ENCODE peak calls at places on chromosomes 12 and 14, in six cellular contexts. I is lower leg skin; L is astrocyte of the spinal cord; B is NCI-H69; R is activated CD8-positive, alpha-beta memory T cell treated with anti-CD3 and anti-CD28 coated beads, Interleukin-2, amount 10 ng/mL, durations not matched to agents 7 days and 5 days; E is activated T-cell treated with anti-CD3 and anti-CD28 coated beads, Interleukin-2, amount 50 U/mL, for 4 hours. P is an unnamed sample.
A peak's percentile ranks its signal among the peaks of the same experiment; 100 is the strongest.

GRCh38 chr14:30322819-30323218 is 236.1 kb upstream of the G2E3 start:
- DNase-seq in I (no peak), L (no peak), B (no peak), R (no peak), E (no peak), P (no peak)

GRCh38 chr14:54116972-54117371 is 160.3 kb upstream of the BMP4 start:
- DNase-seq in I (no peak), L (peak; percentile 38), B (no peak), R (no peak), E (no peak), P (no peak)

GRCh38 chr14:83208346-83208745 is 1674.7 kb upstream of the SEL1L start:
- DNase-seq in I (no peak), L (no peak), B (no peak), R (no peak), E (no peak), P (no peak)

GRCh38 chr14:105340821-105341408 is 26.4 kb downstream of the PACS2 start:
- DNase-seq in I (no peak), L (peak; percentile 35), B (no peak), R (no peak), E (no peak), P (no peak)

GRCh38 chr12:78316656-78317055 is 486.0 kb downstream of the NAV3 start:
- DNase-seq in I (no peak), L (no peak), B (no peak), R (no peak), E (no peak), P (no peak)

GRCh38 chr14:101630056-101630960 is 69.0 kb downstream of the DIO3 start:
- DNase-seq in I (no peak), L (no peak), B (no peak), R (no peak), E (no peak), P (no peak)

GRCh38 chr12:56224954-56225353 is 812 bp downstream of the NABP2 start:
- DNase-seq in I (no peak), L (no peak), B (no peak), R (no peak), E (no peak), P (no peak)

GRCh38 chr14:38098074-38098846 is 109.4 kb upstream of the SSTR1 start:
- DNase-seq in I (no peak), L (peak; percentile 69), B (no peak), R (no peak), E (no peak), P (no peak)

GRCh38 chr14:24052656-24053547 is 1.1 kb downstream of the CARMIL3 start:
- DNase-seq in I (no peak), L (no peak), B (no peak), R (peak; percentile 59), E (peak; percentile 58), P (no peak)

GRCh38 chr12:109983432-109984142 is 12.6 kb downstream of the GIT2 start:
- DNase-seq in I (no peak), L (no peak), B (no peak), R (no peak), E (no peak), P (no peak)